ENCODE peak calls at places on chromosomes 13 and 19, in four cellular contexts. Q is IMR-90, R is mesendoderm, D is H1. H is an unnamed sample.

GRCh38 chr19:6035026-6035425 is 57.1 kb upstream of the RANBP3 start:
- DNase-seq in Q (no peak), R (no peak), D (no peak), H (no peak)

GRCh38 chr13:27406178-27406939 is 18.1 kb upstream of the GTF3A start:
- DNase-seq in Q (peak; percentile 49), R (peak; percentile 39), D (no peak), H (no peak)

GRCh38 chr13:78147905-78148304 is 229.3 kb upstream of the EDNRB start:
- DNase-seq in Q (peak; percentile 84), R (peak; percentile 88), D (no peak), H (no peak)

GRCh38 chr13:30918662-30919405 is 12.8 kb downstream of the MEDAG start:
- DNase-seq in Q (no peak), R (no peak), D (no peak), H (no peak)

GRCh38 chr13:25501231-25501630 is 129.5 kb downstream of the ATP8A2 start:
- DNase-seq in Q (no peak), R (no peak), D (no peak), H (no peak)

GRCh38 chr13:74771964-74772363 is 637.8 kb upstream of the KLF12 start:
- DNase-seq in Q (peak; percentile 87), R (no peak), D (no peak), H (no peak)

GRCh38 chr19:2883686-2884439 is 16.7 kb downstream of the ZNF556 start:
- DNase-seq in Q (no peak), R (no peak), D (no peak), H (no peak)

GRCh38 chr19:38303517-38304351 is at the start of gene C19orf33:
- DNase-seq in Q (no peak), R (peak; percentile 71), D (peak; percentile 69), H (peak; percentile 85)

GRCh38 chr19:14561832-14562351 is 10.0 kb downstream of the NDUFB7 start:
- DNase-seq in Q (peak; percentile 19), R (peak; percentile 53), D (no peak), H (peak; percentile 48)

GRCh38 chr19:14632286-14632685 is 42.4 kb downstream of the ADGRE3 start:
- DNase-seq in Q (peak; percentile 15), R (peak; percentile 41), D (no peak), H (peak; percentile 68)

GRCh38 chr13:28121224-28121623 is 17.1 kb upstream of the PAN3 start:
- DNase-seq in Q (no peak), R (no peak), D (no peak), H (no peak)

GRCh38 chr19:14375055-14375581 is 6.1 kb upstream of the ADGRE5 start:
- DNase-seq in Q (no peak), R (no peak), D (no peak), H (no peak)

GRCh38 chr19:54430306-54431254 is 15.3 kb downstream of the TTYH1 start:
- DNase-seq in Q (no peak), R (peak; percentile 91), D (peak; percentile 94), H (peak; percentile 85)

GRCh38 chr13:113771709-113772331 is 12.8 kb downstream of the TMEM255B start:
- DNase-seq in Q (peak; percentile 37), R (no peak), D (no peak), H (no peak)

GRCh38 chr13:48210178-48210577 is 22.8 kb upstream of the ITM2B start:
- DNase-seq in Q (peak; percentile 86), R (no peak), D (no peak), H (no peak)

GRCh38 chr19:8310342-8311055 is 2.3 kb upstream of the CD320 start:
- DNase-seq in Q (no peak), R (no peak), D (peak; percentile 33), H (no peak)
- H4K5ac ChIP-seq in Q (no peak overlapping the region), R (no peak overlapping the region), D (no peak overlapping the region), H (no peak overlapping the region)

GRCh38 chr19:1040476-1041271 is 767 bp downstream of the ABCA7 start:
- DNase-seq in Q (peak; percentile 93), R (peak; percentile 99), D (peak; percentile 95), H (peak; percentile 97)

GRCh38 chr19:1039646-1040475 is at the start of gene ABCA7:
- DNase-seq in Q (peak; percentile 96), R (peak; percentile 99), D (peak; percentile 100), H (peak; percentile 99)

GRCh38 chr19:1037553-1038115 is 2.3 kb upstream of the ABCA7 start:
- DNase-seq in Q (no peak), R (no peak), D (no peak), H (no peak)

GRCh38 chr19:1041272-1041834 is 1.4 kb downstream of the ABCA7 start:
- DNase-seq in Q (no peak), R (no peak), D (no peak), H (peak; percentile 27)

DNA sequence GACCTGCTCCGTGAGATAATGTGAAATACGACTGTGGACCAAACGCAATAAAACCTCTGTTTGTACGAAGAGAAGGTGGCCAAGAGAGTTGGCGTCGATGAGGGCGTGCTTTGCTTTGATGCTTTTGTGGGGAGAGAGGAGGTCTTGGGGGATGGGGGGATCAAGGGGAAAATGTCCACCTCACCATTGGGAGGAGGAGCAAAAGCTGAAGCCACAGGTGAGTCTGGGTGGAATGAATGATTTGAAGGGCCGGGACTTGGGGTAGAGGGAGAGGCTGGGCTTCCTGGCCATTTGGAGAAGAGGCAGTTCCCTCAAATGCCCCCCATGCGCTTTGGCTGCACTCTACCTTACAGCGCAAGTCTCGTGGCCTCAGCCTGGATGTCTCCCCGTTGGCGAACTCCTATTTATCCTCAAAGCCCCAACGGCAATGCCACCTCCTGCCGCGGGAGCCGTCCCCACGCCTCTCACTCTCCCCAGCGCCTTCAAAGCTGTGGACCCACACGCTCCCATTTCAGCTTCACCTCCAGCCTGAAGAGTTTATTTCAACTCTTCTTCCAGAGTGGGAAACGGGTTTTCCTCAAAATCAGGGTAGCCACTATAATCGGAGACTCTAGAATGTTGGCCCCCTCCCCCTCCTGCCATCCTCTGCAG is 787 bp upstream of the ABCA7 start:
- DNase-seq in Q (peak; percentile 28), R (no peak), D (peak; percentile 63), H (peak; percentile 43)
- H4K5ac ChIP-seq in Q (no peak overlapping the region), R (no peak overlapping the region), D (no peak overlapping the region), H (no peak overlapping the region)

GRCh38 chr13:112703935-112704633 is 14.2 kb downstream of the ATP11A start:
- DNase-seq in Q (no peak), R (no peak), D (no peak), H (no peak)
- H4K5ac ChIP-seq in Q (no peak overlapping the region), R (no peak overlapping the region), D (no peak overlapping the region), H (no peak overlapping the region)

GRCh38 chr19:31286491-31286890 is 62.7 kb downstream of the TSHZ3 start:
- DNase-seq in Q (no peak), R (no peak), D (no peak), H (no peak)
- H4K5ac ChIP-seq in Q (no peak overlapping the region), R (no peak overlapping the region), D (no peak overlapping the region), H (no peak overlapping the region)

DNA sequence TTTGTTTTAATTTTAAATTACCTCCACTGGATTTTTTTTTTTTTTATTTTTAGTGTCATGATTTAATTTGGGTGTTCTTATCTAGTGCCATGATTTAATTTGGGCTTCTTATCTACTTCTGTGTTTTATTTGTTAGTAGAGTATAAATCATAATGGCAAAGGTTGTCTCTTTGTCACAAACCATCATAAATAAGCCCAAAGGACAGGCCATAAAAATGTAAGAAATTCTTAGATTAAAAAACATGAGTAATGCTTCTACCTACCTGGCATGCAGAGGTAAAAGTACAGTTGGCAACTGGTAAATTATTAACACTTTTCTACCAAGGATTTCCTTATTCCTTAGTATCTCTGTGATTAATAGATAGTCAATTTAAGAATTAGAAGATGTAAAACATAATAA is 55.2 kb downstream of the ERCC5 start:
- DNase-seq in Q (no peak), R (no peak), D (no peak), H (no peak)
- H4K5ac ChIP-seq in Q (no peak overlapping the region), R (no peak overlapping the region), D (no peak overlapping the region), H (no peak overlapping the region)

H was measured in H9.